ENCODE peak calls at places on chromosomes 5 and 9, in ten cellular contexts. B, Y, Q, K, W, A, S, C, Z and V are unnamed samples.

GRCh38 chr5:19519448-19519847 is 468.6 kb downstream of the CDH18 start:
- DNase-seq in B (no peak), Y (no peak), Q (no peak), K (no peak), W (no peak), A (no peak), S (no peak), C (no peak), Z (no peak), V (no peak)

GRCh38 chr5:6587171-6587570 is 45.7 kb downstream of the NSUN2 start:
- DNase-seq in B (no peak), Y (no peak), Q (no peak), K (no peak), W (no peak), A (no peak), S (no peak), C (peak), Z (no peak), V (no peak)

GRCh38 chr9:97276310-97276852 is 31.1 kb upstream of the CCDC180 start:
- DNase-seq in B (no peak), Y (no peak), Q (no peak), K (no peak), W (no peak), A (no peak), S (no peak), C (no peak), Z (no peak), V (no peak)

GRCh38 chr9:122946486-122947003 is 5.7 kb downstream of the RABGAP1 start:
- DNase-seq in B (no peak), Y (no peak), Q (no peak), K (no peak), W (no peak), A (no peak), S (no peak), C (no peak), Z (no peak), V (no peak)

GRCh38 chr5:173670130-173670591 is 53.7 kb upstream of the BOD1 start:
- DNase-seq in B (no peak), Y (no peak), Q (no peak), K (no peak), W (no peak), A (no peak), S (no peak), C (no peak), Z (no peak), V (no peak)

GRCh38 chr9:93452710-93453046 is 703 bp downstream of the FAM120AOS start:
- DNase-seq in B (peak), Y (peak), Q (no peak), K (no peak), W (no peak), A (no peak), S (no peak), C (peak), Z (no peak), V (no peak)

GRCh38 chr5:54994628-54995027 is 9.2 kb upstream of the ESM1 start:
- DNase-seq in B (no peak), Y (no peak), Q (no peak), K (no peak), W (no peak), A (no peak), S (no peak), C (no peak), Z (no peak), V (no peak)

GRCh38 chr5:119435436-119436132 is 16.7 kb upstream of the HSD17B4 start:
- DNase-seq in B (peak), Y (no peak), Q (peak), K (no peak), W (no peak), A (peak), S (no peak), C (peak), Z (peak), V (no peak)

GRCh38 chr9:99054581-99054980 is 50.3 kb upstream of the TGFBR1 start:
- DNase-seq in B (no peak), Y (no peak), Q (peak), K (no peak), W (no peak), A (no peak), S (no peak), C (no peak), Z (no peak), V (no peak)

GRCh38 chr9:138121438-138122050 is 244.0 kb downstream of the CACNA1B start:
- DNase-seq in B (no peak), Y (no peak), Q (no peak), K (no peak), W (no peak), A (no peak), S (no peak), C (no peak), Z (no peak), V (no peak)

GRCh38 chr5:175491223-175491622 is 12.9 kb downstream of the SFXN1 start:
- DNase-seq in B (no peak), Y (no peak), Q (no peak), K (no peak), W (no peak), A (no peak), S (no peak), C (no peak), Z (no peak), V (no peak)

GRCh38 chr9:111715471-111715870 is 54.1 kb downstream of the GNG10 start:
- DNase-seq in B (no peak), Y (no peak), Q (no peak), K (no peak), W (no peak), A (no peak), S (no peak), C (no peak), Z (no peak), V (no peak)

GRCh38 chr5:169804861-169805260 is 167.8 kb downstream of the DOCK2 start:
- DNase-seq in B (no peak), Y (no peak), Q (no peak), K (no peak), W (no peak), A (no peak), S (no peak), C (no peak), Z (no peak), V (no peak)

GRCh38 chr5:107858788-107859187 is 188.1 kb upstream of the EFNA5 start:
- DNase-seq in B (no peak), Y (no peak), Q (no peak), K (no peak), W (no peak), A (no peak), S (no peak), C (no peak), Z (no peak), V (no peak)

GRCh38 chr5:126864042-126864688 is 87.2 kb downstream of the LMNB1 start:
- DNase-seq in B (no peak), Y (no peak), Q (no peak), K (no peak), W (no peak), A (no peak), S (no peak), C (peak), Z (no peak), V (no peak)

GRCh38 chr9:36136277-36136893 is at the start of gene GLIPR2:
- DNase-seq in B (peak), Y (peak), Q (peak), K (peak), W (peak), A (peak), S (peak), C (peak), Z (no peak), V (peak)

GRCh38 chr5:72065751-72066255 is 41.5 kb upstream of the MAP1B start:
- DNase-seq in B (no peak), Y (no peak), Q (no peak), K (no peak), W (no peak), A (no peak), S (no peak), C (no peak), Z (no peak), V (no peak)

GRCh38 chr5:176700239-176700847 is 53.1 kb downstream of the TSPAN17 start:
- DNase-seq in B (no peak), Y (no peak), Q (no peak), K (no peak), W (no peak), A (no peak), S (no peak), C (peak), Z (no peak), V (no peak)

GRCh38 chr5:167269146-167269545 is 1022.3 kb upstream of the WWC1 start:
- DNase-seq in B (no peak), Y (no peak), Q (no peak), K (no peak), W (no peak), A (no peak), S (no peak), C (no peak), Z (no peak), V (no peak)

GRCh38 chr9:84819446-84819845 is 149.9 kb downstream of the NTRK2 start:
- DNase-seq in B (no peak), Y (no peak), Q (no peak), K (no peak), W (no peak), A (no peak), S (no peak), C (no peak), Z (no peak), V (no peak)

GRCh38 chr5:6399978-6400910 is 21.9 kb upstream of the MED10 start:
- DNase-seq in B (no peak), Y (no peak), Q (no peak), K (no peak), W (no peak), A (no peak), S (no peak), C (no peak), Z (no peak), V (peak)

GRCh38 chr9:135702002-135702721 is at the start of gene KCNT1:
- DNase-seq in B (no peak), Y (peak), Q (no peak), K (peak), W (peak), A (no peak), S (no peak), C (peak), Z (no peak), V (peak)

GRCh38 chr5:54761213-54761701 is 224.1 kb downstream of the ESM1 start:
- DNase-seq in B (no peak), Y (no peak), Q (no peak), K (no peak), W (no peak), A (peak), S (no peak), C (no peak), Z (no peak), V (no peak)

GRCh38 chr5:28523887-28524637 is 1485.7 kb upstream of the CDH9 start:
- DNase-seq in B (no peak), Y (no peak), Q (no peak), K (no peak), W (no peak), A (no peak), S (no peak), C (no peak), Z (no peak), V (no peak)

GRCh38 chr5:66863343-66864170 is 267.4 kb downstream of the MAST4 start:
- DNase-seq in B (no peak), Y (no peak), Q (no peak), K (no peak), W (no peak), A (no peak), S (no peak), C (no peak), Z (no peak), V (no peak)

GRCh38 chr9:35689601-35690446 is at the start of gene TPM2:
- DNase-seq in B (no peak), Y (peak), Q (peak), K (no peak), W (peak), A (peak), S (peak), C (peak), Z (no peak), V (peak)

GRCh38 chr9:127803507-127804352 is 1.0 kb downstream of the FPGS start:
- DNase-seq in B (no peak), Y (no peak), Q (no peak), K (no peak), W (no peak), A (peak), S (no peak), C (no peak), Z (no peak), V (peak)

GRCh38 chr5:89929834-89930233 is 479.7 kb downstream of the CETN3 start:
- DNase-seq in B (no peak), Y (no peak), Q (no peak), K (no peak), W (no peak), A (no peak), S (no peak), C (no peak), Z (no peak), V (no peak)

GRCh38 chr5:74173260-74173659 is 467.3 kb downstream of the ENC1 start:
- DNase-seq in B (no peak), Y (no peak), Q (no peak), K (no peak), W (no peak), A (no peak), S (no peak), C (no peak), Z (no peak), V (no peak)

GRCh38 chr9:35490155-35490909 is 421 bp downstream of the RUSC2 start:
- DNase-seq in B (peak), Y (peak), Q (no peak), K (peak), W (no peak), A (peak), S (no peak), C (peak), Z (no peak), V (no peak)

GRCh38 chr5:179162351-179163235 is 102.4 kb downstream of the ZNF354C start:
- DNase-seq in B (peak), Y (no peak), Q (no peak), K (no peak), W (no peak), A (peak), S (no peak), C (no peak), Z (no peak), V (no peak)

GRCh38 chr5:92909545-92909962 is 671.5 kb downstream of the NR2F1-AS1 start:
- DNase-seq in B (no peak), Y (no peak), Q (no peak), K (no peak), W (no peak), A (no peak), S (no peak), C (peak), Z (no peak), V (no peak)

GRCh38 chr9:3954950-3955670 is 344.8 kb downstream of the GLIS3 start:
- DNase-seq in B (no peak), Y (no peak), Q (no peak), K (no peak), W (no peak), A (no peak), S (no peak), C (no peak), Z (no peak), V (no peak)

GRCh38 chr5:50667079-50667652 is 729 bp downstream of the PARP8 start:
- DNase-seq in B (peak), Y (peak), Q (peak), K (no peak), W (no peak), A (peak), S (no peak), C (peak), Z (no peak), V (no peak)

GRCh38 chr5:107672212-107673105 is 1.7 kb upstream of the EFNA5 start:
- DNase-seq in B (peak), Y (peak), Q (peak), K (peak), W (peak), A (peak), S (peak), C (peak), Z (no peak), V (peak)

GRCh38 chr9:89872426-89872912 is 267.7 kb downstream of the GADD45G start:
- DNase-seq in B (peak), Y (no peak), Q (no peak), K (no peak), W (no peak), A (peak), S (no peak), C (peak), Z (no peak), V (no peak)

GRCh38 chr9:133119039-133119438 is 2.0 kb downstream of the RALGDS start:
- DNase-seq in B (no peak), Y (no peak), Q (peak), K (no peak), W (no peak), A (peak), S (no peak), C (no peak), Z (no peak), V (no peak)
- TF ChIP-seq POLR2A in B (no peak), Y (no peak), Q (no peak), K (no peak), W (no peak), A (no peak), S (no peak), C (no peak), Z (no peak), V (no peak)

GRCh38 chr5:132369471-132370240 is at the start of gene SLC22A5:
- DNase-seq in B (peak), Y (peak), Q (peak), K (peak), W (peak), A (peak), S (peak), C (peak), Z (no peak), V (peak)
- TF ChIP-seq POLR2A in B (no peak), Y (peak), Q (no peak), K (peak), W (no peak), A (no peak), S (peak), C (no peak), Z (peak), V (peak)

DNA sequence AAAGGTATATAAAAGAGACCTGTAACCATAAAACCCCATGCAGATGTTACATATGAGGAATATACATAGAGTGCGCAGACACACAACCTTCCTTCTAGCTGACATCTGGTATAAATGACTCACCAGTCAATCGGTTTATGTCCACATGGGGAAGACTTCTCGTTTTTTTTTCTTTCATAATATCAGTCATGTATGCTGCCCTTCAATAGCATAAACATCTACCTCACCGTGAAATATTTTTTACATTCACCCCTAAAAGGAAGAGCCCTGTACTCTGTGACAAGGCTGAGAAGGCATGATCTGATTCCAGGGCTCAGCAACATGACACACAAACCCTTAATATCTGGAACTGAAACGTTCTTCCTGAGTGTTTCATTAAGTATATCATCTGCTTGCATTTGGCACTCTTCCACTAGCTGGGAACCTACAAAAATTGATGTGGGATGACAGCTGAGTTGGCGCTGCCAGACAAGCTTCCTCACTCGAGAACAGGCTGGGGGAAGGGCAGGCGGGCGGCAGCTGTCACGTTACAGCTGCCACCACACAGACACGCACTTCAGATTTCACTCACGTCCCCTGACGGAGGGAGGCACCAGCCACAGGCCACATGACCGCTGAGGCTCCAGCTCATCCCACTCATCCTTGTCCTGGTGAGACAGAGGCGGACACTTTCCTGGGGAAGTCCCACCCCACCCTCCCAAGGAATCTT is 74.2 kb downstream of the SHB start:
- DNase-seq in B (peak), Y (no peak), Q (no peak), K (peak), W (no peak), A (peak), S (no peak), C (peak), Z (peak), V (no peak)
- TF ChIP-seq POLR2A in B (no peak), Y (no peak), Q (no peak), K (no peak), W (no peak), A (no peak), S (no peak), C (no peak), Z (no peak), V (no peak)

GRCh38 chr5:181223041-181223728 is at the start of gene TRIM41:
- DNase-seq in B (peak), Y (peak), Q (peak), K (no peak), W (peak), A (peak), S (peak), C (peak), Z (peak), V (peak)
- TF ChIP-seq POLR2A in B (peak), Y (peak), Q (peak), K (peak), W (peak), A (peak), S (peak), C (peak), Z (peak), V (peak)

DNA sequence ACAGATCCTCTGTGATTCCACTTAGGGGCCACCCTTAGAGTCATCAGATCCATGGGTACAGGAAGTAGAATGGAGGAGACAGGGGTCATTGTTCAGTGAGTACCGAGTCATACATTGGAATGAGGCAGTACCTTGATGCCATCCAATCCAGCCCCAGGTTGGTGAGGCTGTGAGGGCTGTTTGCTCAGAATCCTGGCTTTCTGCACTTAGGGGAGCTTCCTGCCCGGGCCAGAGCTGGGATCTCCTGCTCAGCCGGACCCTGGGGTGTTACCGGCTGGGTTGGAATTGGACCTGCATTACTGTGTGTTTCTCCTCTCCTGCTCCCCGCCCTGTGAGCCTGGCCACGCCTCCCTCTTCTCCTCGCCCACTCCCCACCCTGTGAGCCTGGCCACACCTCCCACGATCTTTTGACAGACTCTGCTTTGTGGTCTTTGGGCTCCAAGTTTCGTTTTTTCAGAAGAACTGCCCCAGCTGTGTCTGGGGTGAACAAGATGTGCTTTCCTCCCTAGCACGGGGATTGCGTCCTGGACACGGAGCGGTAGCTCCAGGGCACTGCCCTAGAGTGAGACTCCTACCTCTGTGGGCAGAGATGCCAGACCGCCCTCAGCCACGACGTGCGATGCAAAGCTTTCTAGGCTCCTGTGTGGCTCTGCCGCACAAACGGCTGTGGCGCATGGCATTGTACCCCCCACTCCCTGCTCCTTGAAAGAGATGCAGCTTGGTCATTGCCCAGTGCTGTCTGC is 15.4 kb downstream of the TRAF2 start:
- DNase-seq in B (peak), Y (no peak), Q (peak), K (peak), W (peak), A (no peak), S (peak), C (peak), Z (peak), V (peak)
- TF ChIP-seq POLR2A in B (no peak), Y (no peak), Q (no peak), K (peak), W (no peak), A (no peak), S (no peak), C (no peak), Z (peak), V (no peak)

GRCh38 chr9:38033956-38034355 is 35.1 kb downstream of the SHB start:
- DNase-seq in B (no peak), Y (no peak), Q (no peak), K (no peak), W (no peak), A (no peak), S (no peak), C (no peak), Z (no peak), V (no peak)

GRCh38 chr9:38029923-38030638 is 38.9 kb downstream of the SHB start:
- DNase-seq in B (no peak), Y (no peak), Q (no peak), K (no peak), W (no peak), A (no peak), S (no peak), C (no peak), Z (no peak), V (no peak)

GRCh38 chr9:38031594-38031993 is 37.4 kb downstream of the SHB start:
- DNase-seq in B (no peak), Y (no peak), Q (no peak), K (no peak), W (no peak), A (no peak), S (no peak), C (no peak), Z (no peak), V (no peak)

GRCh38 chr9:38030658-38031057 is 38.4 kb downstream of the SHB start:
- DNase-seq in B (no peak), Y (no peak), Q (no peak), K (no peak), W (no peak), A (no peak), S (no peak), C (no peak), Z (no peak), V (no peak)

DNA sequence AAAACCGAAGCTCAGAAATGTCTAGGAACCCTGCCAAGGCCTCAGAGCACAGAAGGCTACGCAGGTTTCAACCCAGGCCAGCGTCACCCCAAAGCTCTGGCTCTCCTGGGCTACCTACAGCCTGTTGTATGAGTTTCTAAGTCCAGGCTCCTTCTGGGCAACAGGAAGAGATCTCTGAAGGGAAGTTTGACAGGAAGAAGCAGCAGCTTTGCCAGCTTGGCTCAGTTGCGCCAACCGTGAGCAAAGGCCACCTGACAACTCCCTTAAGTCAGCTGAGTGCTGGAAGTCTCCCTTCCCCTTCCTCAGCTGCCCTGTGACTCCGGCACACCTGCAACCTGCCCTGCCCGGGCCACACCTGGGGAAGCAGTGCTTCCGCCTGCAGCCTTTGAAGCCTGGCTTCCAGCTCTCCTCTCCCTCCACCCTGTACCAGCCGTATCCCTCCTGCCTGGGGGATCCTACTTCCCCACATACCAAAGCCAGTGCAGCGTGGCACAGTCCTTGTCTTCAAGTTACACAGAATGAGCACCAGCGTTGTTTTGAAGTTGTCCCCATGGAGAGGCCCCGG is 36.7 kb downstream of the SHB start:
- DNase-seq in B (no peak), Y (no peak), Q (no peak), K (no peak), W (no peak), A (peak), S (no peak), C (no peak), Z (no peak), V (no peak)
- TF ChIP-seq POLR2A in B (no peak), Y (no peak), Q (no peak), K (no peak), W (no peak), A (no peak), S (no peak), C (no peak), Z (no peak), V (no peak)